ENCODE peak calls at places on chromosomes 12 and 14, in six cellular contexts. One of them, this sample, is unnamed.

GRCh38 chr12:93618891-93619410 is 46.5 kb downstream of the SOCS2 start:
- DNase-seq in trophoblast cell: no peak
- DNase-seq in neuronal stem cell: no peak
- DNase-seq in mesenchymal stem cell: no peak
- DNase-seq in IMR-90: no peak
- DNase-seq in H1: no peak
- DNase-seq in this sample: no peak

GRCh38 chr12:52149182-52149641 is 42.6 kb downstream of the KRT80 start:
- DNase-seq in H1: no peak
- DNase-seq in IMR-90: no peak
- DNase-seq in trophoblast cell: peak
- DNase-seq in mesenchymal stem cell: no peak
- DNase-seq in neuronal stem cell: no peak
- DNase-seq in this sample: peak

GRCh38 chr14:24071144-24071697 is at the start of gene CPNE6:
- DNase-seq in trophoblast cell: no peak
- DNase-seq in neuronal stem cell: no peak
- DNase-seq in mesenchymal stem cell: no peak
- DNase-seq in IMR-90: no peak
- DNase-seq in H1: no peak
- DNase-seq in this sample: no peak

GRCh38 chr14:91303091-91303923 is 58.8 kb upstream of the GPR68 start:
- DNase-seq in H1: peak
- DNase-seq in mesenchymal stem cell: no peak
- DNase-seq in trophoblast cell: no peak
- DNase-seq in IMR-90: no peak
- DNase-seq in neuronal stem cell: peak
- DNase-seq in this sample: peak

GRCh38 chr14:92507174-92507768 is 6.3 kb upstream of the RIN3 start:
- DNase-seq in IMR-90: no peak
- DNase-seq in neuronal stem cell: no peak
- DNase-seq in H1: no peak
- DNase-seq in mesenchymal stem cell: no peak
- DNase-seq in trophoblast cell: no peak
- DNase-seq in this sample: no peak

GRCh38 chr14:77979666-77980351 is 179.9 kb downstream of the ADCK1 start:
- DNase-seq in trophoblast cell: no peak
- DNase-seq in mesenchymal stem cell: no peak
- DNase-seq in IMR-90: no peak
- DNase-seq in neuronal stem cell: no peak
- DNase-seq in H1: peak
- DNase-seq in this sample: peak

GRCh38 chr14:104644236-104644635 is 39.7 kb upstream of the TMEM179 start:
- DNase-seq in neuronal stem cell: no peak
- DNase-seq in IMR-90: no peak
- DNase-seq in H1: no peak
- DNase-seq in trophoblast cell: no peak
- DNase-seq in mesenchymal stem cell: no peak
- DNase-seq in this sample: no peak

GRCh38 chr12:76790564-76791552 is 26.9 kb downstream of the ZDHHC17 start:
- DNase-seq in IMR-90: peak
- DNase-seq in neuronal stem cell: no peak
- DNase-seq in H1: no peak
- DNase-seq in trophoblast cell: no peak
- DNase-seq in mesenchymal stem cell: peak
- DNase-seq in this sample: no peak

GRCh38 chr12:12943589-12944260 is 8.2 kb downstream of the GPRC5D start:
- DNase-seq in IMR-90: peak
- DNase-seq in H1: no peak
- DNase-seq in mesenchymal stem cell: no peak
- DNase-seq in neuronal stem cell: no peak
- DNase-seq in trophoblast cell: no peak
- DNase-seq in this sample: no peak

GRCh38 chr12:1220127-1221092 is 229.4 kb downstream of the ERC1 start:
- DNase-seq in H1: no peak
- DNase-seq in neuronal stem cell: no peak
- DNase-seq in IMR-90: no peak
- DNase-seq in mesenchymal stem cell: no peak
- DNase-seq in trophoblast cell: peak
- DNase-seq in this sample: no peak

GRCh38 chr14:102462391-102462790 is 47.2 kb downstream of the ANKRD9 start:
- DNase-seq in IMR-90: peak
- DNase-seq in trophoblast cell: no peak
- DNase-seq in neuronal stem cell: no peak
- DNase-seq in mesenchymal stem cell: no peak
- DNase-seq in H1: no peak
- DNase-seq in this sample: no peak

GRCh38 chr14:103198429-103199140 is 75.3 kb downstream of the TNFAIP2 start:
- DNase-seq in mesenchymal stem cell: peak
- DNase-seq in neuronal stem cell: no peak
- DNase-seq in H1: no peak
- DNase-seq in IMR-90: peak
- DNase-seq in trophoblast cell: peak
- DNase-seq in this sample: no peak

GRCh38 chr14:102993523-102993922 is 63.8 kb downstream of the CDC42BPB start:
- DNase-seq in IMR-90: peak
- DNase-seq in H1: no peak
- DNase-seq in neuronal stem cell: no peak
- DNase-seq in trophoblast cell: no peak
- DNase-seq in mesenchymal stem cell: peak
- DNase-seq in this sample: no peak

GRCh38 chr14:69931960-69932359 is 52.7 kb downstream of the SMOC1 start:
- DNase-seq in mesenchymal stem cell: no peak
- DNase-seq in H1: no peak
- DNase-seq in neuronal stem cell: no peak
- DNase-seq in trophoblast cell: no peak
- DNase-seq in IMR-90: no peak
- DNase-seq in this sample: peak

GRCh38 chr12:99824900-99825562 is 159.7 kb downstream of the ANKS1B start:
- DNase-seq in mesenchymal stem cell: no peak
- DNase-seq in trophoblast cell: no peak
- DNase-seq in H1: no peak
- DNase-seq in neuronal stem cell: no peak
- DNase-seq in IMR-90: no peak
- DNase-seq in this sample: no peak

GRCh38 chr14:57485635-57486034 is 8.0 kb downstream of the CCDC198 start:
- DNase-seq in mesenchymal stem cell: no peak
- DNase-seq in neuronal stem cell: no peak
- DNase-seq in H1: no peak
- DNase-seq in IMR-90: no peak
- DNase-seq in trophoblast cell: no peak
- DNase-seq in this sample: no peak

GRCh38 chr14:56119221-56119967 is 1.2 kb downstream of the PELI2 start:
- DNase-seq in IMR-90: peak
- DNase-seq in trophoblast cell: no peak
- DNase-seq in mesenchymal stem cell: peak
- DNase-seq in H1: peak
- DNase-seq in neuronal stem cell: peak
- DNase-seq in this sample: peak

GRCh38 chr12:27975222-27976136 is 2.9 kb upstream of the PTHLH start:
- DNase-seq in trophoblast cell: peak
- DNase-seq in neuronal stem cell: peak
- DNase-seq in mesenchymal stem cell: peak
- DNase-seq in IMR-90: peak
- DNase-seq in H1: peak
- DNase-seq in this sample: peak

GRCh38 chr12:9731797-9732196 is 1.1 kb downstream of the CLECL1 start:
- DNase-seq in H1: no peak
- DNase-seq in mesenchymal stem cell: no peak
- DNase-seq in IMR-90: no peak
- DNase-seq in trophoblast cell: no peak
- DNase-seq in neuronal stem cell: no peak
- DNase-seq in this sample: no peak

GRCh38 chr12:6925543-6926279 is 2.0 kb upstream of the ATN1 start:
- DNase-seq in H1: peak
- DNase-seq in neuronal stem cell: peak
- DNase-seq in mesenchymal stem cell: peak
- DNase-seq in trophoblast cell: no peak
- DNase-seq in IMR-90: peak
- DNase-seq in this sample: peak

GRCh38 chr12:26275313-26276257 is 80.2 kb downstream of the SSPN start:
- DNase-seq in H1: no peak
- DNase-seq in trophoblast cell: no peak
- DNase-seq in mesenchymal stem cell: peak
- DNase-seq in neuronal stem cell: no peak
- DNase-seq in IMR-90: no peak
- DNase-seq in this sample: no peak

GRCh38 chr12:27905285-27906126 is 67.0 kb downstream of the PTHLH start:
- DNase-seq in trophoblast cell: no peak
- DNase-seq in mesenchymal stem cell: no peak
- DNase-seq in IMR-90: no peak
- DNase-seq in neuronal stem cell: no peak
- DNase-seq in H1: no peak
- DNase-seq in this sample: peak

GRCh38 chr12:12558291-12558690 is 4.4 kb downstream of the DUSP16 start:
- DNase-seq in H1: no peak
- DNase-seq in neuronal stem cell: no peak
- DNase-seq in mesenchymal stem cell: no peak
- DNase-seq in IMR-90: no peak
- DNase-seq in trophoblast cell: no peak
- DNase-seq in this sample: no peak

GRCh38 chr12:2615665-2616387 is 178.9 kb upstream of the FKBP4 start:
- DNase-seq in H1: no peak
- DNase-seq in neuronal stem cell: no peak
- DNase-seq in mesenchymal stem cell: peak
- DNase-seq in IMR-90: peak
- DNase-seq in trophoblast cell: no peak
- DNase-seq in this sample: peak

GRCh38 chr12:123059501-123059900 is 79.0 kb downstream of the ARL6IP4 start:
- DNase-seq in trophoblast cell: no peak
- DNase-seq in neuronal stem cell: no peak
- DNase-seq in IMR-90: no peak
- DNase-seq in H1: no peak
- DNase-seq in mesenchymal stem cell: peak
- DNase-seq in this sample: no peak

GRCh38 chr12:31387466-31387865 is 61.5 kb upstream of the SINHCAF start:
- DNase-seq in trophoblast cell: no peak
- DNase-seq in neuronal stem cell: peak
- DNase-seq in IMR-90: no peak
- DNase-seq in H1: peak
- DNase-seq in mesenchymal stem cell: no peak
- DNase-seq in this sample: peak

GRCh38 chr12:31390991-31391390 is 65.0 kb upstream of the SINHCAF start:
- DNase-seq in IMR-90: no peak
- DNase-seq in H1: no peak
- DNase-seq in trophoblast cell: no peak
- DNase-seq in neuronal stem cell: no peak
- DNase-seq in mesenchymal stem cell: no peak
- DNase-seq in this sample: peak

GRCh38 chr12:31386364-31386777 is 60.4 kb upstream of the SINHCAF start:
- DNase-seq in trophoblast cell: no peak
- DNase-seq in H1: peak
- DNase-seq in neuronal stem cell: peak
- DNase-seq in mesenchymal stem cell: no peak
- DNase-seq in IMR-90: no peak
- DNase-seq in this sample: peak

GRCh38 chr12:31388713-31389112 is 62.8 kb upstream of the SINHCAF start:
- DNase-seq in neuronal stem cell: no peak
- DNase-seq in IMR-90: no peak
- DNase-seq in mesenchymal stem cell: no peak
- DNase-seq in H1: no peak
- DNase-seq in trophoblast cell: no peak
- DNase-seq in this sample: no peak

GRCh38 chr12:31387011-31387410 is 61.1 kb upstream of the SINHCAF start:
- DNase-seq in H1: no peak
- DNase-seq in trophoblast cell: no peak
- DNase-seq in IMR-90: no peak
- DNase-seq in neuronal stem cell: no peak
- DNase-seq in mesenchymal stem cell: no peak
- DNase-seq in this sample: peak
- H2AK5ac ChIP-seq in H1: no peak
- H2AK5ac ChIP-seq in trophoblast cell: no peak
- H2AK5ac ChIP-seq in IMR-90: no peak
- H2AK5ac ChIP-seq in neuronal stem cell: no peak
- H2AK5ac ChIP-seq in mesenchymal stem cell: no peak
- H2AK5ac ChIP-seq in this sample: no peak

DNA sequence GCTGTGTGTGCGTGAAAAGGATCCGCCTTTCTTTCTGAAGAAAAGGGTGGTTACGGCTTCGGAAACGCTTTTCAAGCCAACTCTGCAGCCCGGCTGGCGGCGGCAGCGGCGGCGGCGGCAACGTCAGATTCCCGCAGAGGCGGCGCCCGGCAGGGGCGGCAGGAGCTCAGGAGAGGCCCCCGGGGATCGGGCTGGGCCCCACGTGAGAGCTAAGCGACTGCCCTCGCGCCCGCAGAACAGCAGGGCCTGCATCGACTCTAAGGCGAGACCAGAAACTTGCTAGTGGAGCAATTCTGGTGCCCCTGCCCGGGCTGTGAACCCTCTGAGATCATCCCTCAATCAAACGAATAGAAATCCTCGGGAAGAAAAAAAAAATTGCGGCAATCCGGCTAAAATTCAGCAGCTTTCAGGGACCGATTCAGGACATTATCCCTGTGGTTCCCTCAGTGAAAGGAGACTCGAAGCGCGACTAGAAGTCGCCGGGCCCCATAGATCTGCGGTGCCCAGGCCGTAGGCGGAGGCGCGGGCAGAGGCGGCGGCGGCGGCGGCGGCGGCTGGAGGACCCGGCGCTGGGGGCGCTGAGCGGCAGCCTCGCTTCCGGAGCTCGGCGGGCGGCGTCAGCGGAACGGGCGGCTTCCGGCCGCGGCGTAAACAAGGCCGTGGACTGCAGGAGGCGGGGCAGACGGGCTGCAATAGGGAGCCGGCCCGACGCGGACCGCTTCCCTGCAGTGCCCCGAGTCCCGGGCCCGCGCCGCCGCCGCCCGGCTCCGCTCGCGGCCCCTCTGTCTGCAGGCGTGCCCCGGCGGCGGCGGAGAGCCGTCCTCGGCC is at the start of gene KLHDC2:
- DNase-seq in IMR-90: peak
- DNase-seq in H1: peak
- DNase-seq in mesenchymal stem cell: peak
- DNase-seq in neuronal stem cell: peak
- DNase-seq in trophoblast cell: peak
- DNase-seq in this sample: peak
- H2BK120ac ChIP-seq in IMR-90: peak
- H2BK120ac ChIP-seq in H1: no peak
- H2BK120ac ChIP-seq in mesenchymal stem cell: peak
- H2BK120ac ChIP-seq in neuronal stem cell: peak
- H2BK120ac ChIP-seq in trophoblast cell: peak
- H2BK120ac ChIP-seq in this sample: peak

GRCh38 chr12:91105807-91106206 is 5.5 kb downstream of the LUM start:
- DNase-seq in mesenchymal stem cell: peak
- DNase-seq in IMR-90: no peak
- DNase-seq in trophoblast cell: no peak
- DNase-seq in H1: no peak
- DNase-seq in neuronal stem cell: no peak
- DNase-seq in this sample: no peak
- H3K4me3 ChIP-seq in mesenchymal stem cell: no peak
- H3K4me3 ChIP-seq in IMR-90: no peak
- H3K4me3 ChIP-seq in trophoblast cell: no peak
- H3K4me3 ChIP-seq in H1: no peak
- H3K4me3 ChIP-seq in neuronal stem cell: no peak
- H3K4me3 ChIP-seq in this sample: no peak

DNA sequence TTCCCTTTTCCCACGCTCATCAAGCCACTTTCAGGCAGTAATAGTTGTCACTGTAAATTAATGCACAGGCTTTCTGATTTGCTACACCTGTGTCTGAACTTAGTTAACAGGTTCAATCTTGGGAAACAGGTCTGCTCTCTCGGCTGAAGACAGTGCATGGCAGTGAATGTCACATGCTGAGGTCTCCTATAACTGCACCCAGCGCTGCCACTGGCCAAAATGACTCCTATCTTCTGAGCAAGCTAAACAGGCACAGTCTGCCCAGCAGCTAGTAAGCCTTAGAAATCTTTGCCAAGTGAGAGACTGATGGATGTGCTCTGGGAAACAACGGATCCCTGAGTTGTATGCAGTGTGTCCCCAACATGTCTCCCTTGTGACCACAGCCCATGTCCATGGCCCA is 25.2 kb upstream of the FOXN3 start:
- DNase-seq in H1: no peak
- DNase-seq in neuronal stem cell: no peak
- DNase-seq in mesenchymal stem cell: no peak
- DNase-seq in IMR-90: no peak
- DNase-seq in trophoblast cell: no peak
- DNase-seq in this sample: no peak
- H2AK5ac ChIP-seq in H1: peak
- H2AK5ac ChIP-seq in neuronal stem cell: no peak
- H2AK5ac ChIP-seq in mesenchymal stem cell: peak
- H2AK5ac ChIP-seq in IMR-90: peak
- H2AK5ac ChIP-seq in trophoblast cell: peak
- H2AK5ac ChIP-seq in this sample: peak